ENCODE peak calls at places on chromosomes 16 and 17, in ten cellular contexts. G is nephron progenitor cell; C is HAP-1; D is activated CD4-positive, CD25-positive, alpha-beta regulatory T cell; I is amniotic stem cell; L is stimulated activated CD4-positive, alpha-beta T cell treated with anti-CD3 and anti-CD28 coated beads, TNF-alpha, amount 100 ng/mL, for 48 hours; A is GM13977; W is caudate nucleus; P is activated CD8-positive, alpha-beta memory T cell treated with anti-CD3 and anti-CD28 coated beads for 4 hours; T is NCI-H1092. Y is an unnamed sample.

GRCh38 chr16:27972500-27972899 is 91.0 kb downstream of the GSG1L start:
- DNase-seq in I (no peak), D (no peak), A (peak), L (peak), P (peak), T (no peak), W (no peak), C (peak), G (peak), Y (no peak)

GRCh38 chr17:8818047-8818446 is 18.9 kb upstream of the MFSD6L start:
- DNase-seq in T (no peak), A (no peak), I (no peak), L (no peak), P (no peak), D (no peak), C (no peak), G (no peak), W (no peak), Y (no peak)

GRCh38 chr17:21453144-21453982 is 77.2 kb downstream of the KCNJ12 start:
- DNase-seq in C (no peak), A (no peak), G (no peak), D (no peak), T (no peak), P (no peak), I (no peak), L (no peak), W (no peak), Y (no peak)

GRCh38 chr17:70158180-70158579 is 11.2 kb upstream of the KCNJ2 start:
- DNase-seq in L (no peak), T (no peak), A (no peak), I (no peak), G (no peak), D (no peak), C (no peak), P (no peak), W (no peak), Y (no peak)

GRCh38 chr17:65293584-65294183 is 156.5 kb downstream of the RGS9 start:
- DNase-seq in P (no peak), A (no peak), T (no peak), D (no peak), L (no peak), G (no peak), C (no peak), I (no peak), W (no peak), Y (no peak)

GRCh38 chr16:12061336-12062055 is 85.0 kb downstream of the SNX29 start:
- DNase-seq in D (no peak), G (no peak), L (no peak), A (no peak), I (no peak), C (no peak), W (no peak), P (no peak), T (no peak), Y (no peak)

GRCh38 chr16:72043058-72043457 is 11.2 kb upstream of the HP start:
- DNase-seq in P (no peak), C (no peak), W (no peak), T (no peak), D (no peak), I (no peak), G (no peak), L (no peak), A (no peak), Y (peak)

GRCh38 chr17:36544049-36544319 is 735 bp upstream of the GGNBP2 start:
- DNase-seq in A (peak), D (no peak), C (peak), L (no peak), T (no peak), P (no peak), W (no peak), G (no peak), I (no peak), Y (peak)

GRCh38 chr17:65389956-65390355 is 171.5 kb downstream of the AXIN2 start:
- DNase-seq in I (peak), W (no peak), L (no peak), G (no peak), A (no peak), T (no peak), C (no peak), P (no peak), D (no peak), Y (no peak)

GRCh38 chr16:87062569-87063442 is 254.4 kb downstream of the C16orf95 start:
- DNase-seq in G (peak), T (peak), I (no peak), D (no peak), A (peak), C (peak), L (peak), P (no peak), W (no peak), Y (no peak)

GRCh38 chr16:22296225-22297113 is 740 bp upstream of the POLR3E start:
- DNase-seq in C (no peak), P (no peak), W (no peak), I (no peak), T (no peak), D (no peak), L (no peak), A (no peak), G (peak), Y (no peak)

GRCh38 chr17:51128089-51128488 is 7.4 kb upstream of the SPAG9 start:
- DNase-seq in I (no peak), G (no peak), D (no peak), L (no peak), A (no peak), P (no peak), T (no peak), C (peak), W (no peak), Y (no peak)

GRCh38 chr16:57131351-57131970 is 39.1 kb downstream of the CPNE2 start:
- DNase-seq in C (no peak), D (no peak), T (no peak), W (peak), I (no peak), L (no peak), G (no peak), A (no peak), P (no peak), Y (no peak)

GRCh38 chr16:2520784-2521577 is 810 bp downstream of the AMDHD2 start:
- DNase-seq in L (no peak), P (peak), D (no peak), G (peak), C (no peak), W (no peak), A (peak), I (no peak), T (no peak), Y (no peak)

GRCh38 chr16:18804540-18804939 is 3.2 kb upstream of the ARL6IP1 start:
- DNase-seq in G (no peak), I (no peak), C (peak), A (no peak), W (no peak), L (no peak), T (no peak), P (no peak), D (no peak), Y (no peak)